ENCODE peak calls at places on chromosomes 12 and 14, in seven cellular contexts. D is NCI-H2107, K is DND-41, M is NCI-H1417, P is T follicular helper cell, B is hypothalamus, I is cardiac muscle cell. N is an unnamed sample.
A peak's percentile ranks its signal among the peaks of the same experiment; 100 is the strongest.

GRCh38 chr14:68970096-68970612 is 8.9 kb downstream of the ACTN1 start:
- DNase-seq in D (no peak), K (peak; percentile 63), P (peak; percentile 56), M (peak; percentile 29), I (no peak), B (no peak), N (peak; percentile 56)

GRCh38 chr12:76030378-76031080 is 1.0 kb downstream of the PHLDA1 start:
- DNase-seq in B (peak; percentile 31), I (peak; percentile 68), P (peak; percentile 4), K (peak; percentile 57), D (no peak), M (peak; percentile 76), N (peak; percentile 40)

GRCh38 chr14:99038401-99038800 is 233.6 kb downstream of the BCL11B start:
- DNase-seq in I (peak; percentile 9), M (no peak), K (no peak), P (no peak), D (no peak), B (no peak), N (no peak)

GRCh38 chr14:44626423-44626822 is 119.3 kb upstream of the FSCB start:
- DNase-seq in D (no peak), K (no peak), P (no peak), B (no peak), I (no peak), M (no peak), N (no peak)

GRCh38 chr12:98352218-98352811 is 163.1 kb upstream of the TMPO start:
- DNase-seq in M (no peak), P (no peak), K (no peak), D (no peak), B (no peak), I (peak; percentile 80), N (no peak)

GRCh38 chr14:26281280-26281998 is 316.4 kb downstream of the NOVA1 start:
- DNase-seq in K (no peak), M (no peak), B (no peak), D (no peak), I (peak; percentile 88), P (no peak), N (no peak)

GRCh38 chr12:49776413-49776812 is 35.1 kb downstream of the TMBIM6 start:
- DNase-seq in D (peak; percentile 53), K (peak; percentile 50), I (peak; percentile 89), M (peak; percentile 59), B (peak; percentile 18), P (peak; percentile 12), N (no peak)

GRCh38 chr14:99707921-99708320 is 23.8 kb downstream of the CYP46A1 start:
- DNase-seq in B (no peak), I (no peak), D (no peak), M (no peak), P (no peak), K (no peak), N (no peak)

GRCh38 chr12:100668939-100669536 is 95.6 kb downstream of the GAS2L3 start:
- DNase-seq in D (peak; percentile 51), P (peak; percentile 6), I (peak; percentile 79), K (peak; percentile 51), B (peak; percentile 52), M (peak; percentile 79), N (no peak)

GRCh38 chr12:71440393-71441349 is 1.1 kb downstream of the LGR5 start:
- DNase-seq in P (no peak), D (no peak), M (peak; percentile 87), I (no peak), B (peak; percentile 30), K (peak; percentile 9), N (no peak)

GRCh38 chr14:98819132-98819866 is 452.7 kb downstream of the BCL11B start:
- DNase-seq in K (no peak), P (no peak), I (no peak), B (no peak), M (peak; percentile 72), D (no peak), N (no peak)

GRCh38 chr12:104751024-104751570 is 207.0 kb downstream of the SLC41A2 start:
- DNase-seq in D (peak; percentile 63), P (no peak), M (no peak), B (no peak), I (no peak), K (no peak), N (no peak)

GRCh38 chr12:103924761-103925641 is 5.2 kb upstream of the HSP90B1 start:
- DNase-seq in K (no peak), D (peak; percentile 69), B (no peak), I (peak; percentile 80), M (no peak), P (no peak), N (no peak)

GRCh38 chr12:121198949-121199348 is 11.0 kb upstream of the P2RX4 start:
- DNase-seq in D (no peak), K (no peak), P (no peak), M (no peak), B (no peak), I (no peak), N (no peak)

GRCh38 chr14:59274991-59275391 is 86.5 kb downstream of the DAAM1 start:
- DNase-seq in K (no peak), M (no peak), P (no peak), B (no peak), I (no peak), D (peak; percentile 83), N (no peak)

GRCh38 chr12:12723681-12724420 is 6.7 kb downstream of the CDKN1B start:
- DNase-seq in B (peak; percentile 49), I (peak; percentile 47), M (peak; percentile 84), K (peak; percentile 65), P (peak; percentile 14), D (no peak), N (no peak)

GRCh38 chr14:91127411-91127810 is 13.5 kb downstream of the DGLUCY start:
- DNase-seq in B (no peak), D (no peak), I (no peak), M (peak; percentile 28), K (no peak), P (no peak), N (no peak)

GRCh38 chr14:101461891-101462290 is 99.4 kb upstream of the DIO3 start:
- DNase-seq in P (no peak), I (no peak), B (no peak), K (no peak), M (no peak), D (no peak), N (no peak)

GRCh38 chr14:23299186-23299521 is 3.5 kb downstream of the PPP1R3E start:
- DNase-seq in I (no peak), K (no peak), P (no peak), B (no peak), D (no peak), M (no peak), N (no peak)

GRCh38 chr14:21993070-21993469 is 319.5 kb upstream of the OR4E1 start:
- DNase-seq in K (no peak), M (no peak), P (no peak), D (no peak), B (no peak), I (no peak), N (no peak)

GRCh38 chr12:77294016-77294415 is 228.6 kb upstream of the E2F7 start:
- DNase-seq in K (no peak), M (no peak), B (no peak), P (no peak), I (peak; percentile 11), D (no peak), N (no peak)

GRCh38 chr14:100873083-100873482 is 30.4 kb downstream of the RTL1 start:
- DNase-seq in B (no peak), D (no peak), M (no peak), I (no peak), P (no peak), K (no peak), N (no peak)

GRCh38 chr14:50333010-50333409 is 20.9 kb downstream of the DMAC2L start:
- DNase-seq in P (no peak), B (no peak), K (no peak), I (peak; percentile 98), D (no peak), M (no peak), N (no peak)

GRCh38 chr12:59403259-59403932 is 192.4 kb upstream of the SLC16A7 start:
- DNase-seq in M (peak; percentile 69), B (no peak), I (peak; percentile 82), D (peak; percentile 45), K (peak; percentile 53), P (peak; percentile 4), N (peak; percentile 4)

GRCh38 chr14:45091696-45092095 is 7.8 kb downstream of the PRPF39 start:
- DNase-seq in P (no peak), M (no peak), K (no peak), D (no peak), B (no peak), I (peak; percentile 30), N (no peak)